ENCODE peak calls at places on chromosomes 4 and X, in nine cellular contexts. Q, W, M, D, A, H, X, V and N are unnamed samples.

GRCh38 chrX:35561985-35562384 is 236.2 kb upstream of the MAGEB16 start:
- DNase-seq in W (no peak), M (peak), H (no peak), D (no peak), Q (no peak), A (no peak), V (no peak), X (no peak), N (no peak)

GRCh38 chr4:114907514-114908099 is 205.8 kb downstream of the NDST4 start:
- DNase-seq in M (no peak), D (no peak), W (no peak), V (no peak), X (no peak), H (no peak), A (no peak), Q (no peak), N (no peak)

GRCh38 chrX:47662144-47662657 is 3.2 kb upstream of the UXT start:
- DNase-seq in W (no peak), H (no peak), V (no peak), D (no peak), Q (peak), A (peak), X (no peak), M (no peak), N (no peak)

GRCh38 chr4:184193556-184194525 is 23.8 kb downstream of the ENPP6 start:
- DNase-seq in X (no peak), V (no peak), W (no peak), A (no peak), H (no peak), M (no peak), Q (no peak), D (no peak), N (no peak)

GRCh38 chr4:168076989-168077725 is 15.2 kb upstream of the ANXA10 start:
- DNase-seq in H (peak), X (no peak), A (peak), M (peak), D (peak), V (peak), W (peak), Q (peak), N (no peak)

GRCh38 chr4:144754562-144755410 is 108.8 kb downstream of the HHIP start:
- DNase-seq in H (no peak), Q (peak), D (no peak), W (no peak), V (no peak), X (no peak), A (no peak), M (no peak), N (no peak)

GRCh38 chr4:106647451-106647850 is 278.9 kb upstream of the GIMD1 start:
- DNase-seq in V (no peak), M (no peak), D (no peak), Q (no peak), X (no peak), A (no peak), W (no peak), H (no peak), N (no peak)

GRCh38 chr4:185201983-185202962 is 1.5 kb downstream of the CFAP97 start:
- DNase-seq in V (peak), A (peak), W (no peak), M (no peak), X (no peak), Q (no peak), D (peak), H (no peak), N (no peak)

GRCh38 chrX:16822723-16823122 is 36.5 kb downstream of the TXLNG start:
- DNase-seq in V (no peak), W (no peak), M (no peak), Q (no peak), X (no peak), A (no peak), H (no peak), D (no peak), N (no peak)

DNA sequence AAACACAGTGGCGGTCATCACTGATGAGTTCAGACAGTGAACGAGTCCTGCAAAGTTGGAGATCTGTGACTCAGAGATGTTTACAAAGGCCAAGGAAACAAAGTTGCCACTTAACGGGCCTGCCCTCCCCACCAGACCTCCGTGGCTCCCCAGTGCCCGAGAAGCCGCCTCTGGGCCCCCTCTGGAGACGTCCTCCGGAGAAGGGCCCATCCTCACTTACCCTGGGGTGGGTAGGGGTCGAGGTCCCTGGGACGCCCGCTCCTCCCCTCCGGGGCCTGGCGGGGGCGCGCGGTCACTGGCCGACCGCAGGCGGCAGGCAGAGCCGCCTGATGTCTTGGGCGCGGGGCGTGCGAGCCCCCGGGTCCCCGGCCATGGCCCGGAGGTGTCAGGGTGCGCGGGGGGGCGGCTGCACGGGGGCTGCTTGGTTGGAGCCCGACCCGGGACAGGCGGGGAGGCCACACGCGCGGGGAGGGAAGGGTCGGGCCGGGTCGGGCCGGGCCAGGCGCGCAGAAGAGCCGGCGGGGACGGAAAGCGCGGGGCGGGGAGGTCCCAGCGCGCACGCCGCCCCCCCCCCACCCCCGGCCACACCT is 590 bp downstream of the DHRSX start:
- DNase-seq in M (peak), W (no peak), X (no peak), H (peak), Q (peak), D (peak), A (peak), V (peak), N (no peak)
- TF ChIP-seq EP300 in M (no peak), W (peak), X (no peak), H (no peak), Q (no peak), D (no peak), A (no peak), V (no peak), N (no peak)

GRCh38 chr4:71537551-71538065 is 198.8 kb downstream of the SLC4A4 start:
- DNase-seq in V (no peak), W (no peak), A (no peak), M (no peak), X (no peak), H (no peak), D (no peak), Q (no peak), N (no peak)
- TF ChIP-seq EP300 in V (no peak), W (no peak), A (no peak), M (no peak), X (no peak), H (no peak), D (no peak), Q (no peak), N (no peak)

GRCh38 chr4:105603158-105603557 is 50.7 kb downstream of the ARHGEF38 start:
- DNase-seq in V (no peak), H (no peak), W (no peak), D (no peak), A (no peak), M (no peak), X (no peak), Q (no peak), N (no peak)

GRCh38 chr4:105601406-105601805 is 49.0 kb downstream of the ARHGEF38 start:
- DNase-seq in V (no peak), M (no peak), X (no peak), A (no peak), D (no peak), Q (no peak), H (no peak), W (no peak), N (no peak)

GRCh38 chr4:105607876-105608275 is 55.5 kb downstream of the ARHGEF38 start:
- DNase-seq in M (no peak), W (no peak), Q (no peak), D (no peak), X (no peak), A (no peak), V (no peak), H (no peak), N (no peak)

GRCh38 chr4:105600951-105601350 is 48.5 kb downstream of the ARHGEF38 start:
- DNase-seq in M (no peak), A (no peak), X (no peak), V (no peak), W (no peak), D (no peak), H (no peak), Q (no peak), N (no peak)

GRCh38 chr4:105605493-105605892 is 53.1 kb downstream of the ARHGEF38 start:
- DNase-seq in H (no peak), Q (no peak), M (no peak), A (no peak), D (no peak), W (no peak), V (no peak), X (no peak), N (no peak)
- TF ChIP-seq EP300 in H (no peak), Q (no peak), M (no peak), A (no peak), D (no peak), W (no peak), V (no peak), X (no peak), N (no peak)

DNA sequence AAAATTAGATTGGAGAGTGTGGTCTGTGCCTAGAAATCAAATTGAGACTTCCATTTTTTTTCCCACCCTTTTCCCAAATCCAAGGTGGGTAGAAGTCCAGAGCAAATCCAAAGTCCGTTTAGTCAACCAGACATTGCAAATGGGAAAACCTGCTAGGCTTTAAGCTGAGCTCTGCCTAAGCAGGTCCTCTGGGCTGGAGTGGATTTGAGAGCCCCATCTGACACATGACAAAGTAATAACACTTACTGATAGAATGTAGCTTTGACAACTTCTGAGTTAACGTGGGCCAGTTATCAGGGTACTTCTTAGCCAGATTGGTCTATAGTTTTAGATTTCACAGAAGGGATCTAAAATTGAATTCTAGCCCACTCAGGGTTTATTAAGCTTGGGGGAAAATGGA is 242.3 kb downstream of the GALNTL6 start:
- DNase-seq in M (no peak), A (no peak), W (no peak), V (no peak), D (no peak), H (no peak), X (no peak), Q (no peak), N (no peak)
- TF ChIP-seq EP300 in M (no peak), A (no peak), W (no peak), V (no peak), D (no peak), H (no peak), X (no peak), Q (no peak), N (no peak)

DNA sequence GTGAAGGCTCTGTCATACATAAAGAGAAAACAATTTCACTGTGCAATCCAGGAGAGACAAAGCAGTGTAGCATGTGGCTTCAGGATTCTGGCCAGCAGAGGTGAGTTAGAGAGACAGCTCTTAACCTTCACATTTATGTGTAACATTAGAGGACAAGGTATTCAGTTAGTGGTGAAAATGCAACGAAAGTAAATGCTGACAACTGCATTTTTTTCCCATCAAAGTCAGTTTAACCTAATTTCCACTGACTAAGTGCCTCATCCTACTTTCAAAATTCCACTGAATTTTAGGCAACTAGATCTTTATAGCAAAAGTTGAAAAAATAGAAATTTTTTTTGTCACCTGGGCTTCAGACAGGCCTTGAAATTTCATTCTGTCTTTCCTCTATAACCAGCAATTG is 130.8 kb upstream of the LNX1 start:
- DNase-seq in Q (no peak), V (no peak), M (no peak), A (no peak), D (no peak), W (no peak), X (no peak), H (no peak), N (no peak)
- TF ChIP-seq EP300 in Q (no peak), V (no peak), M (no peak), A (no peak), D (no peak), W (no peak), X (no peak), H (no peak), N (no peak)

GRCh38 chrX:31796624-31797023 is 724.8 kb upstream of the FTHL17 start:
- DNase-seq in W (no peak), X (no peak), M (no peak), Q (no peak), V (no peak), D (no peak), A (no peak), H (no peak), N (no peak)
- TF ChIP-seq EP300 in W (no peak), X (no peak), M (no peak), Q (no peak), V (no peak), D (no peak), A (no peak), H (no peak), N (no peak)

DNA sequence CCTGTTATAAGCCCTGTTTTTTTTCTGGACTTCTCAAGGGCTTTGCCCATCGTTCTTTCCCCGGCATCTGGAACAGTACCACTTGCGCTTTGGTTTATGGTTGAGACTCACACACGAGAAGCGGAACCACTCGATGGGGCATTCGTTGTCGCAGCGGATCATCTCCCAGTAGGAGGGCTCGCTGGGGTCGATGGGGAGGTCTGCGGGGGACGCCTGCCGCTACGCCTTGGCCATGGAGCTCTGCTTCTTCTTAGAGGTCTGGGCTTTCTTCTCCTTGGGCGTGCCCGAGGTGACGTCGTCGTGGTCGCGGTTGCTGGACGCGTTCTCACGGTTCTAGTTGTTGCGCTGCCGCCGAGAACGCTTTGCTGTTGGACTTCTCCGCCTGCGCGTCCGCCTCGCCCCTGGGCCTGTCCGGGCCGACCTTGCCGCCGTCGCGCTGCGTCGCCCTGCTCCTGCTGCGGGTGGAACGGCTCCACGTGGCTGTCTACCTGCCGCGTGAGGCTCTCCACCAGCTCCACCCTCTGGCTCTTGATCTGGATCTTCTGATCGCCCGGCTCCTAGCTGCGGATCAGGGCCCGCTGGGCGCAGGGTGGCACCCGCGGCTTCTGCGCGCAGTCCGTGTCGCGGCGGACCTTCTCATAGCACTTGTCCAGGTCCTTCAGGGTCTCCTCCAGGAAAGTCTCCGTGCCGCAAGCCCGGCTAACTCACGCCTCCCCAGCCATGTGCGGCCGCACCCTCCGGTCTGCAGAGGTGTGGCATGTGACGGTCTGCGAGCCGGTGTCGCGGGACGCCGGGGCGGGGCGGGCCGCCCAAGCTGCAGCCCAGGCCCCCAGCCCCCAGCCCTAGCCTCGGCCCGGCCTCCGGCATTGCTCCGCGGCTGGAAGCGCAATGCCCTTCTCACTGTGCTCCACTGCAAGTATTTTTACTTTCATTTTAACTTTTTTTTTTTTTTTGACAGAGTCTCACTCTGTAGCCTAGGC is 40.5 kb upstream of the OGT start:
- DNase-seq in A (no peak), X (peak), W (peak), V (peak), D (no peak), M (peak), H (peak), Q (peak), N (peak)
- TF ChIP-seq EP300 in A (no peak), X (no peak), W (no peak), V (no peak), D (no peak), M (no peak), H (no peak), Q (no peak), N (no peak)

DNA sequence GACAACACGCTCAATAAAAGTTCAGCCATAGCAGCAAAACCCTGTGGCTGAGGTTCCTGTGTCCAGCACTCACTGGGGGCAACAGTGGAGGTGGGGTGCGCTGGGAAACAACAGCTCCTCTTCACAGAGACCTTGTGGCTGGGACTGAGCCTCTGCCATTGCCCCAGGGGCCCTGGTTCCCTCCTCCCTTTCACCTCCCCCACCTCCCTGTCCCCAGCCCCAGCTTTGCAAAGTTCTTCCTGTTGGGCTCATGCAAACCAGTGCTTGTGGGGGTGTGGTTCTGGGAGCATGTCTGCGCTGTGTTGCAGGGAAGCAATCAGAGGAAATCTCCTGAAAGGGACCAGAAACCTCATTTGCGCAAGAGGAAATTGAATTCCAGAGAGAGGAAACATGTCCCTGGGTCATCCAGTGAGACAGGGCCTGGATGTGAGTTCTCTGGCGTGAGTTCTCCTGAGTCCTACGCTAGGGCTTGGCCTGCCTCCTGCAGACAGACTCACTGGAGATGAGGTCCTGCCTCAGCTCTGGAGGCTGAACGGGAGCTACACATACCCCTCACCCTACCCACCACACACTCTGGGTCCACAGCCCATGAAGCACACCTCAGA is 7.4 kb downstream of the FATE1 start:
- DNase-seq in V (no peak), D (no peak), A (no peak), Q (no peak), M (no peak), X (no peak), W (no peak), H (no peak), N (peak)
- TF ChIP-seq EP300 in V (no peak), D (no peak), A (no peak), Q (no peak), M (no peak), X (no peak), W (no peak), H (no peak), N (no peak)